ENCODE peak calls at places on chromosomes 16 and 17, in six cellular contexts. One of them, this sample, is unnamed.

GRCh38 chr16:85759631-85760419 is 8.9 kb upstream of the C16orf74 start:
- DNase-seq in neural crest cell: no peak
- DNase-seq in cardiac fibroblast: peak; percentile 12
- DNase-seq in right lobe of liver: peak; percentile 67
- DNase-seq in fibroblast of lung: no peak
- DNase-seq in HCT116: no peak
- DNase-seq in this sample: no peak

GRCh38 chr17:38733315-38734234 is 3.4 kb downstream of the CISD3 start:
- DNase-seq in neural crest cell: no peak
- DNase-seq in cardiac fibroblast: no peak
- DNase-seq in right lobe of liver: no peak
- DNase-seq in fibroblast of lung: no peak
- DNase-seq in HCT116: peak; percentile 24
- DNase-seq in this sample: no peak

GRCh38 chr16:11755022-11755760 is 12.5 kb upstream of the TXNDC11 start:
- DNase-seq in neural crest cell: no peak
- DNase-seq in cardiac fibroblast: no peak
- DNase-seq in right lobe of liver: no peak
- DNase-seq in fibroblast of lung: no peak
- DNase-seq in HCT116: no peak
- DNase-seq in this sample: no peak

GRCh38 chr17:28346746-28347246 is 10.5 kb downstream of the POLDIP2 start:
- DNase-seq in neural crest cell: no peak
- DNase-seq in cardiac fibroblast: no peak
- DNase-seq in right lobe of liver: peak; percentile 83
- DNase-seq in fibroblast of lung: peak; percentile 80
- DNase-seq in HCT116: no peak
- DNase-seq in this sample: no peak

GRCh38 chr16:22813223-22813945 is 578 bp upstream of the HS3ST2 start:
- DNase-seq in neural crest cell: peak; percentile 88
- DNase-seq in cardiac fibroblast: peak; percentile 35
- DNase-seq in right lobe of liver: no peak
- DNase-seq in fibroblast of lung: peak; percentile 2
- DNase-seq in HCT116: no peak
- DNase-seq in this sample: peak; percentile 72

GRCh38 chr17:21464611-21465021 is 88.5 kb downstream of the KCNJ12 start:
- DNase-seq in neural crest cell: no peak
- DNase-seq in cardiac fibroblast: no peak
- DNase-seq in right lobe of liver: no peak
- DNase-seq in fibroblast of lung: no peak
- DNase-seq in HCT116: no peak
- DNase-seq in this sample: no peak

GRCh38 chr17:29590261-29590978 is 972 bp upstream of the GIT1 start:
- DNase-seq in neural crest cell: no peak
- DNase-seq in cardiac fibroblast: peak; percentile 69
- DNase-seq in right lobe of liver: peak; percentile 46
- DNase-seq in fibroblast of lung: peak; percentile 47
- DNase-seq in HCT116: peak; percentile 13
- DNase-seq in this sample: peak; percentile 15

GRCh38 chr17:67160791-67161190 is 84.2 kb downstream of the HELZ start:
- DNase-seq in neural crest cell: no peak
- DNase-seq in cardiac fibroblast: no peak
- DNase-seq in right lobe of liver: no peak
- DNase-seq in fibroblast of lung: no peak
- DNase-seq in HCT116: no peak
- DNase-seq in this sample: peak; percentile 26

GRCh38 chr17:36094746-36095145 is 4.8 kb upstream of the CCL3 start:
- DNase-seq in neural crest cell: no peak
- DNase-seq in cardiac fibroblast: no peak
- DNase-seq in right lobe of liver: no peak
- DNase-seq in fibroblast of lung: no peak
- DNase-seq in HCT116: no peak
- DNase-seq in this sample: no peak

GRCh38 chr16:21233045-21233520 is 416 bp upstream of the ANKS4B start:
- DNase-seq in neural crest cell: no peak
- DNase-seq in cardiac fibroblast: no peak
- DNase-seq in right lobe of liver: no peak
- DNase-seq in fibroblast of lung: no peak
- DNase-seq in HCT116: no peak
- DNase-seq in this sample: no peak

GRCh38 chr17:83057397-83057761 is 22.0 kb upstream of the METRNL start:
- DNase-seq in neural crest cell: no peak
- DNase-seq in cardiac fibroblast: no peak
- DNase-seq in right lobe of liver: peak; percentile 42
- DNase-seq in fibroblast of lung: no peak
- DNase-seq in HCT116: no peak
- DNase-seq in this sample: no peak

GRCh38 chr16:31221357-31222160 is 4.6 kb upstream of the PYDC1 start:
- DNase-seq in neural crest cell: no peak
- DNase-seq in cardiac fibroblast: no peak
- DNase-seq in right lobe of liver: no peak
- DNase-seq in fibroblast of lung: no peak
- DNase-seq in HCT116: no peak
- DNase-seq in this sample: no peak

GRCh38 chr16:4067262-4068001 is 48.8 kb downstream of the ADCY9 start:
- DNase-seq in neural crest cell: no peak
- DNase-seq in cardiac fibroblast: peak; percentile 24
- DNase-seq in right lobe of liver: peak; percentile 49
- DNase-seq in fibroblast of lung: no peak
- DNase-seq in HCT116: no peak
- DNase-seq in this sample: no peak
- TF ChIP-seq CTCF in neural crest cell: no peak
- TF ChIP-seq CTCF in cardiac fibroblast: no peak
- TF ChIP-seq CTCF in right lobe of liver: no peak
- TF ChIP-seq CTCF in fibroblast of lung: no peak
- TF ChIP-seq CTCF in HCT116: no peak
- TF ChIP-seq CTCF in this sample: no peak

GRCh38 chr16:1773703-1774455 is 945 bp upstream of the MRPS34 start:
- DNase-seq in neural crest cell: no peak
- DNase-seq in cardiac fibroblast: peak; percentile 43
- DNase-seq in right lobe of liver: peak; percentile 77
- DNase-seq in fibroblast of lung: peak; percentile 66
- DNase-seq in HCT116: no peak
- DNase-seq in this sample: no peak
- TF ChIP-seq CTCF in neural crest cell: no peak
- TF ChIP-seq CTCF in cardiac fibroblast: no peak
- TF ChIP-seq CTCF in right lobe of liver: peak; percentile 3
- TF ChIP-seq CTCF in fibroblast of lung: no peak
- TF ChIP-seq CTCF in HCT116: no peak
- TF ChIP-seq CTCF in this sample: peak; percentile 63

GRCh38 chr16:6345090-6345489 is 987.6 kb upstream of the RBFOX1 start:
- DNase-seq in neural crest cell: no peak
- DNase-seq in cardiac fibroblast: no peak
- DNase-seq in right lobe of liver: no peak
- DNase-seq in fibroblast of lung: no peak
- DNase-seq in HCT116: no peak
- DNase-seq in this sample: no peak
- TF ChIP-seq CTCF in neural crest cell: peak; percentile 24
- TF ChIP-seq CTCF in cardiac fibroblast: no peak
- TF ChIP-seq CTCF in right lobe of liver: no peak
- TF ChIP-seq CTCF in fibroblast of lung: no peak
- TF ChIP-seq CTCF in HCT116: no peak
- TF ChIP-seq CTCF in this sample: no peak

GRCh38 chr16:68365167-68365817 is 54.5 kb downstream of the PRMT7 start:
- DNase-seq in neural crest cell: no peak
- DNase-seq in cardiac fibroblast: no peak
- DNase-seq in right lobe of liver: no peak
- DNase-seq in fibroblast of lung: no peak
- DNase-seq in HCT116: no peak
- DNase-seq in this sample: peak; percentile 62

GRCh38 chr16:68362952-68363846 is 52.4 kb downstream of the PRMT7 start:
- DNase-seq in neural crest cell: no peak
- DNase-seq in cardiac fibroblast: no peak
- DNase-seq in right lobe of liver: no peak
- DNase-seq in fibroblast of lung: no peak
- DNase-seq in HCT116: no peak
- DNase-seq in this sample: no peak

GRCh38 chr16:68366062-68366461 is 55.2 kb downstream of the PRMT7 start:
- DNase-seq in neural crest cell: no peak
- DNase-seq in cardiac fibroblast: no peak
- DNase-seq in right lobe of liver: no peak
- DNase-seq in fibroblast of lung: no peak
- DNase-seq in HCT116: no peak
- DNase-seq in this sample: peak; percentile 57

GRCh38 chr16:68363847-68364600 is 53.2 kb downstream of the PRMT7 start:
- DNase-seq in neural crest cell: no peak
- DNase-seq in cardiac fibroblast: peak; percentile 9
- DNase-seq in right lobe of liver: no peak
- DNase-seq in fibroblast of lung: peak; percentile 16
- DNase-seq in HCT116: no peak
- DNase-seq in this sample: no peak

GRCh38 chr16:68364601-68364998 is 53.8 kb downstream of the PRMT7 start:
- DNase-seq in neural crest cell: no peak
- DNase-seq in cardiac fibroblast: no peak
- DNase-seq in right lobe of liver: no peak
- DNase-seq in fibroblast of lung: no peak
- DNase-seq in HCT116: no peak
- DNase-seq in this sample: no peak
- TF ChIP-seq CTCF in neural crest cell: peak; percentile 35
- TF ChIP-seq CTCF in cardiac fibroblast: peak; percentile 9
- TF ChIP-seq CTCF in right lobe of liver: no peak
- TF ChIP-seq CTCF in fibroblast of lung: no peak
- TF ChIP-seq CTCF in HCT116: peak; percentile 50
- TF ChIP-seq CTCF in this sample: peak; percentile 27

GRCh38 chr17:10628756-10629155 is 28.4 kb downstream of the MYH3 start:
- DNase-seq in neural crest cell: no peak
- DNase-seq in cardiac fibroblast: no peak
- DNase-seq in right lobe of liver: no peak
- DNase-seq in fibroblast of lung: no peak
- DNase-seq in HCT116: no peak
- DNase-seq in this sample: peak; percentile 45
- TF ChIP-seq CTCF in neural crest cell: peak; percentile 48
- TF ChIP-seq CTCF in cardiac fibroblast: peak; percentile 39
- TF ChIP-seq CTCF in right lobe of liver: peak; percentile 28
- TF ChIP-seq CTCF in fibroblast of lung: peak; percentile 35
- TF ChIP-seq CTCF in HCT116: peak; percentile 76
- TF ChIP-seq CTCF in this sample: peak; percentile 73

DNA sequence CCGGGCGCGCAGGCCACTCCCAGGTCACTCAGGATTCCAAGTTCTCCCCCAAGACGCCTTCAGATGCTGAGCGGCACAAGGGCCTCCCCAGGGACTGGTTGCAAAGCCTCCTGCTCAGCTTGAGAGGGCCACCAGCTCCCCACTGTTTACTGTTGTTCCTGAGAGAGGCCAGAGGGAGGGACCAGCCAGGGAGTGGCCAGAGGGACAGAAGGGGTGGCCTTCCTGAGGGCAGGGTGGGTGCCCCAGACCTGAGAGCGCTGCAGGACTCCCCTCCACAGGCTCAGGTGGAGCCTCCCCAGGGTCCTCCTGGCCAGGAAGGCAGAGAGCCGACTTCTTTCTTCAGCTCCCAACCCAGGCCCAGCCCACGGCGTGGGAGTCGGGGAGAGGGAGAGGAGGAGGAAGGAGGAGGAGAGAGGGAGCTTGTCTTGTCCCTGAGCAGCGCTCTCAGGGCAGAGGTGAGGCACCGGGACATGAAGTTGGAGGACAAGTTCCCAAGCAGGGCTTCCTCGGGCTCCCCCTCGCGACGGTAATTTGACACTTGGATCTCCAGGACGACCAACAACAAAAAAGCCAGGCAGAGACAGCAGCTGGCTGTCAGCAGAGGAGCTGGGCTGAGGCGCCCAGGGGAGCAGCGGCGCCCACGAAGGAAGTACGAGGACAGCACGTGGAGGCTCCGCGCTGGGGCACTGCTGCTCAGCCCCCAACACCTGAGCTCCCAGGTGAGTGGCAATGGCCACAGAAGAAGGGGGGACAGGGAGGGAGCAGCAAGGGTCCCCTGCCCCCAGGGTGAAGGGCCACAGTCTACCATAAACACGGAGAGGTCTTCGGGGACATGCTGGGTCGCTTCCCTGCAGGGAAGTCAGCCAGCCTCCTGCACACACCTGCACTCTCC is 496 bp downstream of the SMIM5 start:
- DNase-seq in neural crest cell: peak; percentile 91
- DNase-seq in cardiac fibroblast: peak; percentile 91
- DNase-seq in right lobe of liver: peak; percentile 86
- DNase-seq in fibroblast of lung: peak; percentile 87
- DNase-seq in HCT116: peak; percentile 80
- DNase-seq in this sample: peak; percentile 89
- TF ChIP-seq CTCF in neural crest cell: peak; percentile 72
- TF ChIP-seq CTCF in cardiac fibroblast: peak; percentile 74
- TF ChIP-seq CTCF in right lobe of liver: peak; percentile 72
- TF ChIP-seq CTCF in fibroblast of lung: peak; percentile 74
- TF ChIP-seq CTCF in HCT116: peak; percentile 77
- TF ChIP-seq CTCF in this sample: no peak

GRCh38 chr16:57948027-57948426 is 22.9 kb downstream of the CNGB1 start:
- DNase-seq in neural crest cell: no peak
- DNase-seq in cardiac fibroblast: no peak
- DNase-seq in right lobe of liver: no peak
- DNase-seq in fibroblast of lung: no peak
- DNase-seq in HCT116: no peak
- DNase-seq in this sample: no peak

GRCh38 chr16:57950382-57950781 is 20.5 kb downstream of the CNGB1 start:
- DNase-seq in neural crest cell: no peak
- DNase-seq in cardiac fibroblast: no peak
- DNase-seq in right lobe of liver: no peak
- DNase-seq in fibroblast of lung: no peak
- DNase-seq in HCT116: no peak
- DNase-seq in this sample: no peak

GRCh38 chr16:57949595-57950238 is 21.2 kb downstream of the CNGB1 start:
- DNase-seq in neural crest cell: no peak
- DNase-seq in cardiac fibroblast: peak; percentile 19
- DNase-seq in right lobe of liver: no peak
- DNase-seq in fibroblast of lung: no peak
- DNase-seq in HCT116: no peak
- DNase-seq in this sample: no peak

GRCh38 chr16:57951204-57951960 is 19.5 kb downstream of the CNGB1 start:
- DNase-seq in neural crest cell: no peak
- DNase-seq in cardiac fibroblast: no peak
- DNase-seq in right lobe of liver: no peak
- DNase-seq in fibroblast of lung: no peak
- DNase-seq in HCT116: no peak
- DNase-seq in this sample: no peak

GRCh38 chr16:57949013-57949412 is 21.9 kb downstream of the CNGB1 start:
- DNase-seq in neural crest cell: no peak
- DNase-seq in cardiac fibroblast: no peak
- DNase-seq in right lobe of liver: no peak
- DNase-seq in fibroblast of lung: no peak
- DNase-seq in HCT116: no peak
- DNase-seq in this sample: no peak
- TF ChIP-seq CTCF in neural crest cell: no peak
- TF ChIP-seq CTCF in cardiac fibroblast: no peak
- TF ChIP-seq CTCF in right lobe of liver: no peak
- TF ChIP-seq CTCF in fibroblast of lung: no peak
- TF ChIP-seq CTCF in HCT116: no peak
- TF ChIP-seq CTCF in this sample: no peak

DNA sequence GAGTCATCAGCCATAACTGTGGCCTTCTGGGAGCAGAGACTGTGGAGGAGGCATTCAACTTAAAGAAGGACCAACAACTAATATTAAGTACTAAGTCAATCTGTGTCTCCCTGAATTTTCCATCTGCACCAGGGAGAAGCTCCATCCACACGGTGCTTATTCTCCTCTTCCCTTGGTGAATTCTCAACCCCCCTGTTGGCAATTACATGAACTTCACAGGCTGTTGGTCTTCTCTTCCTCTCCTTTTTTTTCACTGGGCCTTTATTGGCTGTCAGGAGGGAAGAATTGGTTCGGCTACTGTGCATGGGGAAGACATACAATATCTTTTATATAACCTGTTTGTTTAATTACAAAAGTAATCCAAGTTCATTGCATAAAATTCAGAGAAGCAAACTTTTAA is 152.8 kb upstream of the IRX6 start:
- DNase-seq in neural crest cell: no peak
- DNase-seq in cardiac fibroblast: no peak
- DNase-seq in right lobe of liver: no peak
- DNase-seq in fibroblast of lung: no peak
- DNase-seq in HCT116: no peak
- DNase-seq in this sample: no peak
- TF ChIP-seq CTCF in neural crest cell: no peak
- TF ChIP-seq CTCF in cardiac fibroblast: no peak
- TF ChIP-seq CTCF in right lobe of liver: no peak
- TF ChIP-seq CTCF in fibroblast of lung: no peak
- TF ChIP-seq CTCF in HCT116: peak; percentile 23
- TF ChIP-seq CTCF in this sample: no peak

GRCh38 chr17:76940738-76941350 is 72.6 kb downstream of the MGAT5B start:
- DNase-seq in neural crest cell: no peak
- DNase-seq in cardiac fibroblast: no peak
- DNase-seq in right lobe of liver: no peak
- DNase-seq in fibroblast of lung: no peak
- DNase-seq in HCT116: no peak
- DNase-seq in this sample: no peak
- TF ChIP-seq CTCF in neural crest cell: no peak
- TF ChIP-seq CTCF in cardiac fibroblast: peak; percentile 10
- TF ChIP-seq CTCF in right lobe of liver: no peak
- TF ChIP-seq CTCF in fibroblast of lung: peak; percentile 19
- TF ChIP-seq CTCF in HCT116: peak; percentile 60
- TF ChIP-seq CTCF in this sample: peak; percentile 19